ENCODE peak calls at places on chromosomes 3 and 15, in four cellular contexts. One of them, this sample, is unnamed.

GRCh38 chr3:45468326-45468725 is 80.0 kb downstream of the LARS2 start:
- DNase-seq in GM12878: no peak
- DNase-seq in H1: no peak
- DNase-seq in K562: peak
- DNase-seq in this sample: no peak

GRCh38 chr3:100108464-100109079 is 5.7 kb downstream of the FILIP1L start:
- DNase-seq in K562: no peak
- DNase-seq in GM12878: no peak
- DNase-seq in H1: no peak
- DNase-seq in this sample: peak

GRCh38 chr3:73060302-73060723 is 1.1 kb upstream of the EBLN2 start:
- DNase-seq in H1: no peak
- DNase-seq in K562: no peak
- DNase-seq in GM12878: no peak
- DNase-seq in this sample: no peak

GRCh38 chr15:39127925-39128617 is 452.8 kb upstream of the THBS1 start:
- DNase-seq in GM12878: no peak
- DNase-seq in K562: peak
- DNase-seq in H1: no peak
- DNase-seq in this sample: peak

GRCh38 chr3:32176989-32177701 is 61.3 kb upstream of the CMTM8 start:
- DNase-seq in H1: peak
- DNase-seq in K562: peak
- DNase-seq in GM12878: peak
- DNase-seq in this sample: peak

GRCh38 chr15:94743668-94744067 is 512.3 kb downstream of the MCTP2 start:
- DNase-seq in K562: no peak
- DNase-seq in GM12878: no peak
- DNase-seq in H1: no peak
- DNase-seq in this sample: no peak

GRCh38 chr3:10196389-10197052 is 31.8 kb downstream of the IRAK2 start:
- DNase-seq in K562: peak
- DNase-seq in H1: no peak
- DNase-seq in GM12878: peak
- DNase-seq in this sample: no peak

GRCh38 chr3:38017445-38018295 is 11.8 kb downstream of the PLCD1 start:
- DNase-seq in K562: peak
- DNase-seq in GM12878: no peak
- DNase-seq in H1: no peak
- DNase-seq in this sample: no peak

GRCh38 chr3:196868297-196868661 is 559 bp downstream of the SENP5 start:
- DNase-seq in H1: no peak
- DNase-seq in K562: peak
- DNase-seq in GM12878: no peak
- DNase-seq in this sample: peak

GRCh38 chr3:125213946-125214542 is 1.5 kb upstream of the SLC12A8 start:
- DNase-seq in K562: no peak
- DNase-seq in GM12878: no peak
- DNase-seq in H1: no peak
- DNase-seq in this sample: no peak

GRCh38 chr3:124962403-124962940 is 27.9 kb upstream of the MUC13 start:
- DNase-seq in K562: no peak
- DNase-seq in GM12878: no peak
- DNase-seq in H1: no peak
- DNase-seq in this sample: no peak

GRCh38 chr15:99976811-99977271 is 243.6 kb upstream of the LYSMD4 start:
- DNase-seq in GM12878: no peak
- DNase-seq in H1: no peak
- DNase-seq in K562: no peak
- DNase-seq in this sample: no peak

GRCh38 chr3:49174586-49174985 is 3.2 kb downstream of the KLHDC8B start:
- DNase-seq in GM12878: no peak
- DNase-seq in K562: no peak
- DNase-seq in H1: no peak
- DNase-seq in this sample: no peak

GRCh38 chr3:105944721-105945120 is 75.9 kb upstream of the CBLB start:
- DNase-seq in GM12878: no peak
- DNase-seq in H1: no peak
- DNase-seq in K562: no peak
- DNase-seq in this sample: peak

GRCh38 chr3:42159706-42160472 is 68.7 kb downstream of the TRAK1 start:
- DNase-seq in K562: peak
- DNase-seq in GM12878: no peak
- DNase-seq in H1: peak
- DNase-seq in this sample: peak

GRCh38 chr15:65413051-65413759 is 9.5 kb downstream of the IGDCC4 start:
- DNase-seq in H1: no peak
- DNase-seq in GM12878: no peak
- DNase-seq in K562: no peak
- DNase-seq in this sample: no peak

GRCh38 chr3:78726545-78726944 is 1041.3 kb downstream of the ROBO1 start:
- DNase-seq in H1: no peak
- DNase-seq in K562: no peak
- DNase-seq in GM12878: no peak
- DNase-seq in this sample: no peak

GRCh38 chr3:133401374-133402135 is 1.7 kb downstream of the BFSP2 start:
- DNase-seq in H1: no peak
- DNase-seq in K562: no peak
- DNase-seq in GM12878: no peak
- DNase-seq in this sample: no peak

GRCh38 chr3:136263251-136263650 is 13.1 kb downstream of the PCCB start:
- DNase-seq in GM12878: no peak
- DNase-seq in K562: no peak
- DNase-seq in H1: peak
- DNase-seq in this sample: no peak

GRCh38 chr3:136261826-136262225 is 11.7 kb downstream of the PCCB start:
- DNase-seq in H1: peak
- DNase-seq in K562: no peak
- DNase-seq in GM12878: no peak
- DNase-seq in this sample: no peak

GRCh38 chr3:136255672-136256406 is 5.7 kb downstream of the PCCB start:
- DNase-seq in H1: no peak
- DNase-seq in K562: no peak
- DNase-seq in GM12878: no peak
- DNase-seq in this sample: peak

GRCh38 chr3:136262559-136262958 is 12.4 kb downstream of the PCCB start:
- DNase-seq in K562: no peak
- DNase-seq in H1: peak
- DNase-seq in GM12878: no peak
- DNase-seq in this sample: no peak

GRCh38 chr3:136258199-136258598 is 8.1 kb downstream of the PCCB start:
- DNase-seq in K562: no peak
- DNase-seq in GM12878: no peak
- DNase-seq in H1: no peak
- DNase-seq in this sample: no peak
- TF ChIP-seq HDAC6 in K562: no peak
- TF ChIP-seq HDAC6 in GM12878: no peak
- TF ChIP-seq HDAC6 in H1: no peak
- TF ChIP-seq HDAC6 in this sample: no peak

GRCh38 chr3:188286087-188286513 is 132.1 kb downstream of the LPP start:
- DNase-seq in GM12878: no peak
- DNase-seq in K562: no peak
- DNase-seq in H1: no peak
- DNase-seq in this sample: no peak
- TF ChIP-seq EP300 in GM12878: no peak
- TF ChIP-seq EP300 in K562: no peak
- TF ChIP-seq EP300 in H1: no peak
- TF ChIP-seq EP300 in this sample: no peak

DNA sequence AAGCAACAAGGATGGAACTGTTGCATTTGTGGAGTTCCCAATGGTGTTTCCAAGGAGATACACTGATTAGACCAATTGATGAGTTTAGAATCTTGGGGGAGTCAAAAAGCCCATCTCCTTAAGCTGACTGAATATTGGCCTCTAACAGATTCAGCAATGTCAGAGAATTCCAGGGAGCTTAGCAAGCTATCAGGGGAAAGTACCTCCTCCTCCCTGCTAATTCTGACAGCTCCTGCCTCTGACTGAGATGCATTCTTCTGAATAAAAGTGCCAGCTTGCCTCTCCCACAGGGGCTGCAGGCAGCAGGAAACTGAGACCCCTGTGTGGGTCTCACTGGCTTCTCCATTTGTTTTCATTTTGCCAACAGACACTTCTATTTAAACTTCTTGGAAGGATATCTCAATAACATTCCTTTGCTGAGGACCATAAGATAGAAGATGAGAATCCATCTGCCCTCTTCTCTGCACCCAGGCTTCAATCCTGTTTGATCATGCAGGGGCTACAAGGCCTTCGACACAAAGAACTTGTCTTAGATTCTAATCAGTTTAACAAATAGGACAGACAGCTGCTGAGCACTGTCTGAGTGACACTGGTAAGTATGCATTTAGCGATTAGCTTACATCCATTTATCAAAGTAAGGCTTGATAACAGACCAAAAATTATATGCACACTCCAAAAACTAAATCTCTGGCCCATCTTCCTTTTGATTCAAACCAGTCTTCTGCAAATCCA is 1080.8 kb downstream of the TUSC7 start:
- DNase-seq in GM12878: no peak
- DNase-seq in K562: no peak
- DNase-seq in H1: no peak
- DNase-seq in this sample: no peak
- TF ChIP-seq ATF3 in GM12878: no peak
- TF ChIP-seq ATF3 in K562: no peak
- TF ChIP-seq ATF3 in H1: no peak
- TF ChIP-seq ATF3 in this sample: no peak

GRCh38 chr15:89359471-89360293 is 25.1 kb upstream of the POLG start:
- DNase-seq in K562: no peak
- DNase-seq in H1: peak
- DNase-seq in GM12878: no peak
- DNase-seq in this sample: no peak

GRCh38 chr15:89358755-89359439 is 24.3 kb upstream of the POLG start:
- DNase-seq in K562: peak
- DNase-seq in H1: peak
- DNase-seq in GM12878: peak
- DNase-seq in this sample: peak

GRCh38 chr15:89353991-89354390 is 19.4 kb upstream of the POLG start:
- DNase-seq in GM12878: no peak
- DNase-seq in K562: no peak
- DNase-seq in H1: no peak
- DNase-seq in this sample: no peak

GRCh38 chr15:89358435-89358754 is 23.8 kb upstream of the POLG start:
- DNase-seq in K562: no peak
- DNase-seq in H1: no peak
- DNase-seq in GM12878: no peak
- DNase-seq in this sample: no peak

GRCh38 chr15:89356634-89357298 is 22.1 kb upstream of the POLG start:
- DNase-seq in GM12878: no peak
- DNase-seq in H1: no peak
- DNase-seq in K562: no peak
- DNase-seq in this sample: no peak
- TF ChIP-seq HDAC6 in GM12878: no peak
- TF ChIP-seq HDAC6 in H1: no peak
- TF ChIP-seq HDAC6 in K562: no peak
- TF ChIP-seq HDAC6 in this sample: no peak

DNA sequence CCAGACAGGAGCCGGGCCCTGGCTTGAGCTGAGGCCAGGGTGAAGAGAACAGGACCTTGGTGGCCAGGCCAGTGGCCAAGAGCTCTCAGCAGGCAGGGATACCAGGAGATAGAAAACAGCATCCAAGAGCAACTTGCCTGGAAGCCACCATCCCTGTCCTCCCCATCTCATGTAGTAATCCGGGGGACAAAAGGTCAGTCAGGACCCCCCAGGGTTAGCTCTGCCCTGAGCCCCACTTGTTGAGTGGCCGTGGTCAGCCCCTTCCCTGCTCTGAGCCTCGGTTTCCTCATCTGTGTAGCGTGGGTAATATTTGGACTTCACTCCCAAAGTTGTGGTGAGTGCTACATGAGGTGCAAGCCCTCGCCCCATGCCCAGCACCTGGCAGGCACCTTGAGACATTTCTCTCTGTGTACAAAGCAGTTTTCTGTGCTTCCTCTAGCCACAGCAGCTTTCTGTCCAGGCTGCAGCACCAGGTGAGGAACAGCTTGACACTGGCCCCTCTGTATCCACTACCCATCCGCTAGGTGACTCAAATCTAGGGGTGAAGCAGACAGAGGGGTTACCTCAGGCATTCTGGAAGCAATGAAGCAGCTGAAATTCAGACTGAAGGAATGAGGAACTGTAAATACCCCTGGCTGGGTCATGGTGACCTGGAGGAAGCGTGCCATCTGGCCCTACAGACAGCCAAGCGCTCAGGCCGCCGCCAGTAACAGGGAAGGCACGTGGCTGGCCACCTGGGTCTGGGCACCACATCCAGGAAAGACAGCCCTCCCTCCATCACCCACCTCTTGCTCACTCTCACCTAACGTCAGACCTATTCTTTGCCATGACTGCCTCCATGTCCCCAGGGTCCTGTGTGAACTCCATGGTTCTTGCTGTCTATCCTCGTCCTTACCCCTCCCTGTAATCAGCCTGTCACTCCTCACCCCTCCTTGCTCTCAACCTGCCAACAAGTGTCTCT is 6.7 kb downstream of the CISH start:
- DNase-seq in H1: no peak
- DNase-seq in K562: no peak
- DNase-seq in GM12878: no peak
- DNase-seq in this sample: no peak
- TF ChIP-seq EP300 in H1: no peak
- TF ChIP-seq EP300 in K562: no peak
- TF ChIP-seq EP300 in GM12878: no peak
- TF ChIP-seq EP300 in this sample: no peak

GRCh38 chr3:190260301-190260700 is 61.9 kb downstream of the CLDN1 start:
- DNase-seq in H1: no peak
- DNase-seq in K562: no peak
- DNase-seq in GM12878: no peak
- DNase-seq in this sample: no peak

GRCh38 chr3:190261015-190261414 is 61.2 kb downstream of the CLDN1 start:
- DNase-seq in K562: no peak
- DNase-seq in GM12878: no peak
- DNase-seq in H1: no peak
- DNase-seq in this sample: no peak

GRCh38 chr3:190261740-190262139 is 60.5 kb downstream of the CLDN1 start:
- DNase-seq in GM12878: no peak
- DNase-seq in K562: no peak
- DNase-seq in H1: no peak
- DNase-seq in this sample: no peak

DNA sequence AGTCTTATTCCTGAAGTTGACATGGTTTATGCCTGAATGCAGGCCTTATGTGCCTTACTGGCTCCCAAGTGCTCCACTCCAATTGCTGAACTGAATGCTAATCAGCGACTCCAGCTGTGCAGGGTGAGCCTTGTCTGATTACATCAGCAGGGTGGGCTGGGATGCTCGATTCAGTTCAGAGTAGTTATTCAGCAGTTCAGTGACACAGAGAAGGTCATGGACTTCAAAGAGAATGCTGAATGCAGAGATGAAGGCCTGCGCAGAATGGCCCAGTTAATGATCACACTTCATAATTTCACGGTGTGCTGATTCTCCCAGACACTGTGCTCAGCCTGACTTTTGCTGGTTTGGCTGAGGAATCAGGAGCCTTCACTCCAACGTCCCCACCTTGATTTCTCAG is 63.6 kb downstream of the CLDN1 start:
- DNase-seq in H1: no peak
- DNase-seq in GM12878: no peak
- DNase-seq in K562: no peak
- DNase-seq in this sample: peak
- TF ChIP-seq ATF3 in H1: no peak
- TF ChIP-seq ATF3 in GM12878: no peak
- TF ChIP-seq ATF3 in K562: no peak
- TF ChIP-seq ATF3 in this sample: peak